ENCODE peak calls at places on chromosomes 16 and 17, in four cellular contexts. One of them, this sample, is unnamed.

GRCh38 chr16:89322381-89323119 is 105.0 kb downstream of the ZNF778 start:
- DNase-seq in lower leg skin: no peak
- DNase-seq in K562: peak
- DNase-seq in mucosa of descending colon: no peak
- DNase-seq in this sample: peak

GRCh38 chr16:760498-761343 is at the start of gene MSLN:
- DNase-seq in lower leg skin: no peak
- DNase-seq in K562: no peak
- DNase-seq in mucosa of descending colon: no peak
- DNase-seq in this sample: no peak

GRCh38 chr17:20999841-21000532 is 42.8 kb downstream of the USP22 start:
- DNase-seq in lower leg skin: no peak
- DNase-seq in K562: no peak
- DNase-seq in mucosa of descending colon: no peak
- DNase-seq in this sample: no peak

GRCh38 chr17:66625321-66625767 is 209.6 kb upstream of the CACNG5 start:
- DNase-seq in lower leg skin: no peak
- DNase-seq in K562: no peak
- DNase-seq in mucosa of descending colon: no peak
- DNase-seq in this sample: no peak

GRCh38 chr16:22659933-22660332 is 149.2 kb downstream of the NPIPB5 start:
- DNase-seq in lower leg skin: no peak
- DNase-seq in K562: no peak
- DNase-seq in mucosa of descending colon: peak
- DNase-seq in this sample: no peak

GRCh38 chr16:19601083-19601976 is 45.8 kb downstream of the VPS35L start:
- DNase-seq in lower leg skin: no peak
- DNase-seq in K562: peak
- DNase-seq in mucosa of descending colon: peak
- DNase-seq in this sample: peak

GRCh38 chr17:62717589-62718342 is 90.3 kb downstream of the MRC2 start:
- DNase-seq in lower leg skin: no peak
- DNase-seq in K562: no peak
- DNase-seq in mucosa of descending colon: no peak
- DNase-seq in this sample: no peak

GRCh38 chr17:78933959-78934568 is 8.9 kb upstream of the TIMP2 start:
- DNase-seq in lower leg skin: peak
- DNase-seq in K562: no peak
- DNase-seq in mucosa of descending colon: peak
- DNase-seq in this sample: peak

GRCh38 chr17:17812211-17813054 is 24.4 kb downstream of the SREBF1 start:
- DNase-seq in lower leg skin: peak
- DNase-seq in K562: peak
- DNase-seq in mucosa of descending colon: peak
- DNase-seq in this sample: peak

GRCh38 chr16:89038221-89038721 is 55.4 kb upstream of the ACSF3 start:
- DNase-seq in lower leg skin: no peak
- DNase-seq in K562: no peak
- DNase-seq in mucosa of descending colon: no peak
- DNase-seq in this sample: peak

GRCh38 chr17:53822764-53823163 is at the start of gene KIF2B:
- DNase-seq in lower leg skin: no peak
- DNase-seq in K562: no peak
- DNase-seq in mucosa of descending colon: no peak
- DNase-seq in this sample: no peak

GRCh38 chr16:9090101-9090959 is 1.1 kb upstream of the HAPSTR1 start:
- DNase-seq in lower leg skin: peak
- DNase-seq in K562: peak
- DNase-seq in mucosa of descending colon: peak
- DNase-seq in this sample: peak

GRCh38 chr16:48541108-48541786 is 68.7 kb downstream of the N4BP1 start:
- DNase-seq in lower leg skin: no peak
- DNase-seq in K562: no peak
- DNase-seq in mucosa of descending colon: no peak
- DNase-seq in this sample: no peak

GRCh38 chr17:51371732-51372151 is 111.4 kb downstream of the UTP18 start:
- DNase-seq in lower leg skin: no peak
- DNase-seq in K562: peak
- DNase-seq in mucosa of descending colon: peak
- DNase-seq in this sample: peak

GRCh38 chr17:43309505-43310329 is 75.9 kb upstream of the RNU2-1 start:
- DNase-seq in lower leg skin: peak
- DNase-seq in K562: no peak
- DNase-seq in mucosa of descending colon: no peak
- DNase-seq in this sample: no peak

GRCh38 chr17:57515662-57516211 is 229.4 kb downstream of the CCDC182 start:
- DNase-seq in lower leg skin: no peak
- DNase-seq in K562: no peak
- DNase-seq in mucosa of descending colon: no peak
- DNase-seq in this sample: no peak
- TF ChIP-seq CTCF in lower leg skin: no peak
- TF ChIP-seq CTCF in K562: no peak
- TF ChIP-seq CTCF in mucosa of descending colon: no peak
- TF ChIP-seq CTCF in this sample: no peak

GRCh38 chr17:27862848-27863247 is 30.3 kb downstream of the LYRM9 start:
- DNase-seq in lower leg skin: no peak
- DNase-seq in K562: no peak
- DNase-seq in mucosa of descending colon: no peak
- DNase-seq in this sample: no peak
- TF ChIP-seq CTCF in lower leg skin: no peak
- TF ChIP-seq CTCF in K562: no peak
- TF ChIP-seq CTCF in mucosa of descending colon: no peak
- TF ChIP-seq CTCF in this sample: no peak

GRCh38 chr17:12085076-12085949 is 64.6 kb downstream of the MAP2K4 start:
- DNase-seq in lower leg skin: no peak
- DNase-seq in K562: no peak
- DNase-seq in mucosa of descending colon: no peak
- DNase-seq in this sample: no peak
- TF ChIP-seq CTCF in lower leg skin: no peak
- TF ChIP-seq CTCF in K562: no peak
- TF ChIP-seq CTCF in mucosa of descending colon: no peak
- TF ChIP-seq CTCF in this sample: no peak

DNA sequence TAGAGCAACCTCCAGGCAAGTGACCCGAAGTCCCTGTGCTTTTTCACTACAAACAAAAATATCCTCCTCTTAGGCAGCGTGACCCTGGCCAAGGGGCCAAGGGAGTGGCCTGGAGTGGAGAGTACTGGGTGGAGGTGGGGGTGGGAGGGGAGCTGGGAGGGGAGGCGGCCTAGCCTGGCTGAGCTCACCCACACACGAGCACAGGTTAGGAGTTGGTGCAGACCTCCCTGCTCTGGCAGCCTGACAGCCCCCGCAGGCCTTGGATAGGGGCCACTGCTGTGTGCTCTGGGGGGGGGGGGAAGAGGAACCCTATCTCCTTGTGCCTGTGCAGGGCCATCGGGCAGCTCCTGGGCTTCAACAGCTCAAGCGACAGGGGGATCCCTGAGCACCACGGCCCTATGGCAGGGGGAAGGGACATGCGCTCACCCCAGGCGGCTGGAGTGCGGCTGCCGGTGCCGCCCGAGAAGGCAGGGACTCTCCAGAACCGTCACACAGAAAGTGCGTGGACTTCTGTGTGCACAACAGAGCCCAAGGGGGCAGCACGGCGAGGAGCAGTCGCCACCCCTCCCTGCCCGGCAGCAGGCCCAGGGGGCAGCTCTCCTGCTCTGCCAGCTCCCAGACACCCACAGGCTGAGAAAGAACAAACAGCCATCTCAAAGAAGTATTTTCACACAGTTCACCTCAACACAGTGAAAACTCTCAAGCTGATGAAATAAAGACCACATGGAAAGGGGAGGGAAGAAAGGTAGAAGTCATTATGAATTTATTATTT is 13.3 kb downstream of the SLC16A3 start:
- DNase-seq in lower leg skin: no peak
- DNase-seq in K562: peak
- DNase-seq in mucosa of descending colon: no peak
- DNase-seq in this sample: no peak
- TF ChIP-seq CTCF in lower leg skin: no peak
- TF ChIP-seq CTCF in K562: no peak
- TF ChIP-seq CTCF in mucosa of descending colon: no peak
- TF ChIP-seq CTCF in this sample: no peak

DNA sequence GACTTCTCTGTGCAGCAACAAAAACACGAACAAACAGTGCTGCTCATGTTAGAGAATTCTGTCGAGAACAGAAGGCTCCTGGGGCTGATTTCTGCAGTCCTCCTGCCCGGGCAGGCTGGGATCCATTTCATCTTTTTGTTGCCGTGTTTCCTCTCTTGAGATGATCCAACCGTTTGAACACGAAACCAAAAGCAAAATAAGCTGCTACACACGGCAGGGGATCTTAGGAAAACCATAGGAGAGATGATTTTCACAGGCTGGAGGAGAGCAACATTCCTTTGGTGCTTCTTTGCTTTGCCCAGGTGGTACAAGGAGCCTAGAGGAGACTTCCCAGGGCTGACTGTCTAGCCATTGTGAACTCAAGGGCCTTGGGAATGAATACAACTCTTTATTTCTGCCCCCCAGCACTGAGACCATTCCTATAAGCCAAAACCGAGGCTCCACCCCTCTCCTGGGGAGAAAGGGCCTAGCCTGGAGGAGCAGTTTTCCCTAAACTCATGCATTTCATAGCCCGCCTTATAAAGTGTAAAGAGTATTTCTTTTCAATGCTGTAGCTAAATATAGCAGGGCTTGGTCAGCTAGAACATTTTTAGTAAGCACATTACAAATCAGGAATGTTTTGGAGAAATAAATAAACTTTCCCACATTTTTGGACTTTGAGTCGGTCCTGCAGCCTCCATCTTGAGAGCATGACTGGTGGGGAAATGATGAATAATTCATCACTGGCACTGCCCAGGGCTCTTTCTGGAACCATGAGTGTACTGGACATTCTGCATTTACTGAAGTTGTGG is 7.7 kb downstream of the FOXL1 start:
- DNase-seq in lower leg skin: no peak
- DNase-seq in K562: no peak
- DNase-seq in mucosa of descending colon: no peak
- DNase-seq in this sample: no peak
- TF ChIP-seq CTCF in lower leg skin: no peak
- TF ChIP-seq CTCF in K562: no peak
- TF ChIP-seq CTCF in mucosa of descending colon: no peak
- TF ChIP-seq CTCF in this sample: no peak

GRCh38 chr16:14186007-14186953 is 115.2 kb downstream of the MRTFB start:
- DNase-seq in lower leg skin: no peak
- DNase-seq in K562: no peak
- DNase-seq in mucosa of descending colon: no peak
- DNase-seq in this sample: peak
- TF ChIP-seq CTCF in lower leg skin: no peak
- TF ChIP-seq CTCF in K562: no peak
- TF ChIP-seq CTCF in mucosa of descending colon: no peak
- TF ChIP-seq CTCF in this sample: peak